ENCODE peak calls at places on chromosomes 3 and 15, in nine cellular contexts. One of them, this sample, is unnamed.

GRCh38 chr3:12175844-12176453 is 17.2 kb upstream of the TIMP4 start:
- DNase-seq in psoas muscle: peak; percentile 64
- DNase-seq in AG10803: peak; percentile 20
- DNase-seq in CD8-positive, alpha-beta T cell: no peak
- DNase-seq in transverse colon: peak; percentile 67
- DNase-seq in fibroblast of mammary gland: peak; percentile 72
- DNase-seq in dorsolateral prefrontal cortex: peak; percentile 63
- DNase-seq in body of pancreas: peak; percentile 73
- DNase-seq in brain microvascular endothelial cell: peak; percentile 38
- DNase-seq in this sample: no peak

GRCh38 chr15:33454346-33454745 is 143.6 kb downstream of the RYR3 start:
- DNase-seq in psoas muscle: no peak
- DNase-seq in AG10803: no peak
- DNase-seq in CD8-positive, alpha-beta T cell: no peak
- DNase-seq in transverse colon: no peak
- DNase-seq in fibroblast of mammary gland: no peak
- DNase-seq in dorsolateral prefrontal cortex: no peak
- DNase-seq in body of pancreas: no peak
- DNase-seq in brain microvascular endothelial cell: no peak
- DNase-seq in this sample: no peak

GRCh38 chr3:66138336-66139234 is 82.2 kb upstream of the SLC25A26 start:
- DNase-seq in psoas muscle: peak; percentile 26
- DNase-seq in AG10803: peak; percentile 73
- DNase-seq in CD8-positive, alpha-beta T cell: no peak
- DNase-seq in transverse colon: peak; percentile 55
- DNase-seq in fibroblast of mammary gland: peak; percentile 79
- DNase-seq in dorsolateral prefrontal cortex: peak; percentile 75
- DNase-seq in body of pancreas: peak; percentile 73
- DNase-seq in brain microvascular endothelial cell: peak; percentile 62
- DNase-seq in this sample: no peak

GRCh38 chr15:84402856-84403608 is 167.5 kb downstream of the GOLGA6L4 start:
- DNase-seq in psoas muscle: no peak
- DNase-seq in AG10803: no peak
- DNase-seq in CD8-positive, alpha-beta T cell: no peak
- DNase-seq in transverse colon: no peak
- DNase-seq in fibroblast of mammary gland: no peak
- DNase-seq in dorsolateral prefrontal cortex: no peak
- DNase-seq in body of pancreas: no peak
- DNase-seq in brain microvascular endothelial cell: no peak
- DNase-seq in this sample: peak; percentile 72

GRCh38 chr3:100169186-100169585 is 54.9 kb upstream of the FILIP1L start:
- DNase-seq in psoas muscle: peak; percentile 16
- DNase-seq in AG10803: no peak
- DNase-seq in CD8-positive, alpha-beta T cell: no peak
- DNase-seq in transverse colon: no peak
- DNase-seq in fibroblast of mammary gland: no peak
- DNase-seq in dorsolateral prefrontal cortex: peak; percentile 10
- DNase-seq in body of pancreas: peak; percentile 21
- DNase-seq in brain microvascular endothelial cell: no peak
- DNase-seq in this sample: no peak

GRCh38 chr3:187150599-187150998 is 11.3 kb upstream of the RPL39L start:
- DNase-seq in psoas muscle: no peak
- DNase-seq in AG10803: no peak
- DNase-seq in CD8-positive, alpha-beta T cell: peak; percentile 55
- DNase-seq in transverse colon: peak; percentile 38
- DNase-seq in fibroblast of mammary gland: no peak
- DNase-seq in dorsolateral prefrontal cortex: no peak
- DNase-seq in body of pancreas: peak; percentile 31
- DNase-seq in brain microvascular endothelial cell: no peak
- DNase-seq in this sample: no peak

GRCh38 chr15:78392430-78392829 is 45.6 kb upstream of the IREB2 start:
- DNase-seq in psoas muscle: no peak
- DNase-seq in AG10803: no peak
- DNase-seq in CD8-positive, alpha-beta T cell: no peak
- DNase-seq in transverse colon: peak; percentile 75
- DNase-seq in fibroblast of mammary gland: no peak
- DNase-seq in dorsolateral prefrontal cortex: no peak
- DNase-seq in body of pancreas: peak; percentile 30
- DNase-seq in brain microvascular endothelial cell: no peak
- DNase-seq in this sample: peak; percentile 55

GRCh38 chr3:126540342-126540849 is 16.4 kb downstream of the CHST13 start:
- DNase-seq in psoas muscle: peak; percentile 47
- DNase-seq in AG10803: peak; percentile 96
- DNase-seq in CD8-positive, alpha-beta T cell: no peak
- DNase-seq in transverse colon: peak; percentile 20
- DNase-seq in fibroblast of mammary gland: peak; percentile 96
- DNase-seq in dorsolateral prefrontal cortex: no peak
- DNase-seq in body of pancreas: peak; percentile 11
- DNase-seq in brain microvascular endothelial cell: peak; percentile 79
- DNase-seq in this sample: peak; percentile 73

GRCh38 chr3:129326138-129326537 is 47.5 kb downstream of the HMCES start:
- DNase-seq in psoas muscle: no peak
- DNase-seq in AG10803: no peak
- DNase-seq in CD8-positive, alpha-beta T cell: no peak
- DNase-seq in transverse colon: no peak
- DNase-seq in fibroblast of mammary gland: no peak
- DNase-seq in dorsolateral prefrontal cortex: no peak
- DNase-seq in body of pancreas: no peak
- DNase-seq in brain microvascular endothelial cell: no peak
- DNase-seq in this sample: no peak

GRCh38 chr3:42936157-42936981 is 30.4 kb downstream of the ZNF662 start:
- DNase-seq in psoas muscle: peak; percentile 57
- DNase-seq in AG10803: peak; percentile 56
- DNase-seq in CD8-positive, alpha-beta T cell: no peak
- DNase-seq in transverse colon: peak; percentile 14
- DNase-seq in fibroblast of mammary gland: peak; percentile 36
- DNase-seq in dorsolateral prefrontal cortex: peak; percentile 62
- DNase-seq in body of pancreas: peak; percentile 59
- DNase-seq in brain microvascular endothelial cell: peak; percentile 45
- DNase-seq in this sample: peak; percentile 79

GRCh38 chr15:80328496-80328895 is 75.7 kb upstream of the ARNT2 start:
- DNase-seq in psoas muscle: no peak
- DNase-seq in AG10803: no peak
- DNase-seq in CD8-positive, alpha-beta T cell: no peak
- DNase-seq in transverse colon: no peak
- DNase-seq in fibroblast of mammary gland: no peak
- DNase-seq in dorsolateral prefrontal cortex: no peak
- DNase-seq in body of pancreas: no peak
- DNase-seq in brain microvascular endothelial cell: no peak
- DNase-seq in this sample: no peak

GRCh38 chr15:74144153-74144775 is 13.9 kb downstream of the ISLR2 start:
- DNase-seq in psoas muscle: no peak
- DNase-seq in AG10803: no peak
- DNase-seq in CD8-positive, alpha-beta T cell: no peak
- DNase-seq in transverse colon: no peak
- DNase-seq in fibroblast of mammary gland: no peak
- DNase-seq in dorsolateral prefrontal cortex: no peak
- DNase-seq in body of pancreas: no peak
- DNase-seq in brain microvascular endothelial cell: no peak
- DNase-seq in this sample: no peak

GRCh38 chr3:156749244-156749643 is 74.9 kb downstream of the TIPARP start:
- DNase-seq in psoas muscle: no peak
- DNase-seq in AG10803: no peak
- DNase-seq in CD8-positive, alpha-beta T cell: no peak
- DNase-seq in transverse colon: no peak
- DNase-seq in fibroblast of mammary gland: no peak
- DNase-seq in dorsolateral prefrontal cortex: no peak
- DNase-seq in body of pancreas: no peak
- DNase-seq in brain microvascular endothelial cell: peak; percentile 54
- DNase-seq in this sample: no peak

GRCh38 chr3:156747046-156747445 is 72.7 kb downstream of the TIPARP start:
- DNase-seq in psoas muscle: no peak
- DNase-seq in AG10803: no peak
- DNase-seq in CD8-positive, alpha-beta T cell: no peak
- DNase-seq in transverse colon: no peak
- DNase-seq in fibroblast of mammary gland: no peak
- DNase-seq in dorsolateral prefrontal cortex: no peak
- DNase-seq in body of pancreas: no peak
- DNase-seq in brain microvascular endothelial cell: no peak
- DNase-seq in this sample: no peak

GRCh38 chr3:156750191-156750873 is 75.8 kb upstream of the LEKR1 start:
- DNase-seq in psoas muscle: no peak
- DNase-seq in AG10803: peak; percentile 68
- DNase-seq in CD8-positive, alpha-beta T cell: no peak
- DNase-seq in transverse colon: no peak
- DNase-seq in fibroblast of mammary gland: peak; percentile 49
- DNase-seq in dorsolateral prefrontal cortex: no peak
- DNase-seq in body of pancreas: no peak
- DNase-seq in brain microvascular endothelial cell: peak; percentile 25
- DNase-seq in this sample: no peak

GRCh38 chr3:156750874-156751245 is 75.3 kb upstream of the LEKR1 start:
- DNase-seq in psoas muscle: no peak
- DNase-seq in AG10803: peak; percentile 67
- DNase-seq in CD8-positive, alpha-beta T cell: no peak
- DNase-seq in transverse colon: no peak
- DNase-seq in fibroblast of mammary gland: peak; percentile 70
- DNase-seq in dorsolateral prefrontal cortex: no peak
- DNase-seq in body of pancreas: no peak
- DNase-seq in brain microvascular endothelial cell: peak; percentile 51
- DNase-seq in this sample: no peak

DNA sequence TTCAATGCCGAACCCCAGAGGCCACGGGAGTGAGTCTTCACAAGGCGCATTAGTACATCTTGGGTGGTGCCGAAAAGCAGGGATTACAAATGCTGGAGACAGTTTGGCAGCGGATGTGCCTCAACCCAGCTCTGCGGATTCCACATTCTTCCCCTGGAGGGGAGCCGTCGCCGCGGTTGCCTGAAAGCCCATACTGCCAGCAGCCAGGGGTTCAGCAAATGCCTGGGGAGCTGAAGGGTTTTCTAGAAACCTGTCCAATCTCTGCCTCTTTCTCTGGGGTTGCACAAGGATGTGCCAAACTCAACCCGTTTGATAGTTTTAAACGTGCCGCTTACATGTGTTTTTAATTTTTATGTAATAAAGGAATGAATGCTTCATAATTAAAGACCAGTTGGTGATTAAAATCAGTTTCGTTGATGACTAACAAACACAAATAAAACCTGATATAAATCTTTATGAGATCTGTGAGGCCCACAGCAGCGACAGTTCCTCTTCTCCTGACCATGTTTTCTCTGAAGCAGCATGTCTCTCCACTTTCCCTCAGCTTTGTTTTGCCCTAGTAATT is 74.6 kb upstream of the LEKR1 start:
- DNase-seq in psoas muscle: peak; percentile 60
- DNase-seq in AG10803: peak; percentile 99
- DNase-seq in CD8-positive, alpha-beta T cell: no peak
- DNase-seq in transverse colon: peak; percentile 8
- DNase-seq in fibroblast of mammary gland: peak; percentile 94
- DNase-seq in dorsolateral prefrontal cortex: no peak
- DNase-seq in body of pancreas: peak; percentile 12
- DNase-seq in brain microvascular endothelial cell: peak; percentile 88
- DNase-seq in this sample: no peak
- TF ChIP-seq CTCF in psoas muscle: no peak
- TF ChIP-seq CTCF in AG10803: peak; percentile 46
- TF ChIP-seq CTCF in CD8-positive, alpha-beta T cell: no peak
- TF ChIP-seq CTCF in transverse colon: no peak
- TF ChIP-seq CTCF in fibroblast of mammary gland: peak; percentile 23
- TF ChIP-seq CTCF in dorsolateral prefrontal cortex: no peak
- TF ChIP-seq CTCF in body of pancreas: no peak
- TF ChIP-seq CTCF in brain microvascular endothelial cell: peak; percentile 42
- TF ChIP-seq CTCF in this sample: no peak

GRCh38 chr3:73718326-73719110 is 93.8 kb upstream of the PDZRN3 start:
- DNase-seq in psoas muscle: no peak
- DNase-seq in AG10803: peak; percentile 47
- DNase-seq in CD8-positive, alpha-beta T cell: no peak
- DNase-seq in transverse colon: no peak
- DNase-seq in fibroblast of mammary gland: no peak
- DNase-seq in dorsolateral prefrontal cortex: no peak
- DNase-seq in body of pancreas: no peak
- DNase-seq in brain microvascular endothelial cell: no peak
- DNase-seq in this sample: no peak
- H3K4me3 ChIP-seq in psoas muscle: no peak overlapping the region
- H3K4me3 ChIP-seq in AG10803: no peak overlapping the region
- H3K4me3 ChIP-seq in CD8-positive, alpha-beta T cell: no peak overlapping the region
- H3K4me3 ChIP-seq in transverse colon: no peak overlapping the region
- H3K4me3 ChIP-seq in fibroblast of mammary gland: no peak overlapping the region
- H3K4me3 ChIP-seq in dorsolateral prefrontal cortex: no peak overlapping the region
- H3K4me3 ChIP-seq in body of pancreas: no peak overlapping the region
- H3K4me3 ChIP-seq in brain microvascular endothelial cell: no peak overlapping the region
- H3K4me3 ChIP-seq in this sample: no peak overlapping the region

DNA sequence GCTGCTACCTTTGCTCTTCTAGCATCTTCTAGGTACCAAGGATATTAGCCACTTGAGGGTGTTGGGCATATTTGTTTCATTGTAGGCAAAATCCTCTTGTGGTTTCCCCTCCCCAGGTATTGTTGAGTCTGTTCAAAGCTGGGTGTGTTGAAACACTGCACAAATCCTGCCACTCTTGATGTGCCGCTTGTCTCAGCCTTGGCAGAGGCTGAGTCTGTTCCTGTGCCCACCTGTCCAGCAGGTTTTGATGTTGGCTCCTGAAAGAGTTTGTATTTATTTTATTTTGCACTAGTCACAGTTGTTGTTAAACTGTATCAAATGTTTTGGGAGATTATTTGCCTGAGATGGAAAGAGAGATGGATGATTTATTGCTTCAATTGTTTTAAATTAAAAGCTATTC is 136.2 kb downstream of the USP13 start:
- DNase-seq in psoas muscle: no peak
- DNase-seq in AG10803: no peak
- DNase-seq in CD8-positive, alpha-beta T cell: no peak
- DNase-seq in transverse colon: no peak
- DNase-seq in fibroblast of mammary gland: no peak
- DNase-seq in dorsolateral prefrontal cortex: no peak
- DNase-seq in body of pancreas: peak; percentile 26
- DNase-seq in brain microvascular endothelial cell: no peak
- DNase-seq in this sample: no peak
- TF ChIP-seq CTCF in psoas muscle: no peak
- TF ChIP-seq CTCF in AG10803: no peak
- TF ChIP-seq CTCF in CD8-positive, alpha-beta T cell: no peak
- TF ChIP-seq CTCF in transverse colon: no peak
- TF ChIP-seq CTCF in fibroblast of mammary gland: no peak
- TF ChIP-seq CTCF in dorsolateral prefrontal cortex: no peak
- TF ChIP-seq CTCF in body of pancreas: no peak
- TF ChIP-seq CTCF in brain microvascular endothelial cell: no peak
- TF ChIP-seq CTCF in this sample: no peak

DNA sequence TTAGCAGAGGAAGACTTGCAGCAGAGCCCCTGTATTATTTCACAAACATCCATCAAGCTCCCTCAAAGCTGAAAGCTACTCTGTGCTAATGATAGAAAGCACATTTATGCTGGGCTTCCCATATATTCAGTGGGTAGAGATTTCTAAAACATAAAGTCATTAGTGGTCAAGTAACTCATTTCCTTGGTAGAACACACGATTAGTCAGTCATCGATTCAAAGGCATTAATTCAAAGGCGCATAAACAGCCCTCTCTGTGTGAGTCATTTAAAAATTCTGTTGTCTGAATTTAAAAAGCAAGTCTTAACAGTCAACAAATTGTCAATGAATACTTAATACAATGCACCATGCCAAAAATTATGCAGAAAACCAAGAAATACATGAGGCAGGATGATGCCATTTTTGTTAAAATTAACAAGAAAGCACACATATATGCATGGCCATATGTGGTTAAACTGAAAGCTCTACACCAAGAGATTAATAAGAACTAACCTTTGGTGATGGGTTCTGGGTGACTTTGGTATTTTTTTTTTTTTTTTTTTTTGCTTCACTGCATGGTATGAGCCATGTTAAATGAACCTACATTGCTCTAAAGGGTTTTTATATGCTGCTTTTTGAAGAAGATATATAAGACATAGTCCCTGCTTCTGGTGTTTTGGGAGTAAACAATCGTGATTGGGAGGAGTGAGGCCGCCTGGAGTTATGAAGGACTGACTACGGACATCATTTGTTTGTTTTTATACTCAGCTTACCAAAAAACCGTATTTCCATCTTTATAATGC is 61.7 kb downstream of the LDHAL6B start:
- DNase-seq in psoas muscle: no peak
- DNase-seq in AG10803: peak; percentile 61
- DNase-seq in CD8-positive, alpha-beta T cell: no peak
- DNase-seq in transverse colon: no peak
- DNase-seq in fibroblast of mammary gland: peak; percentile 85
- DNase-seq in dorsolateral prefrontal cortex: no peak
- DNase-seq in body of pancreas: no peak
- DNase-seq in brain microvascular endothelial cell: no peak
- DNase-seq in this sample: no peak
- H3K4me3 ChIP-seq in psoas muscle: no peak overlapping the region
- H3K4me3 ChIP-seq in AG10803: no peak overlapping the region
- H3K4me3 ChIP-seq in CD8-positive, alpha-beta T cell: no peak overlapping the region
- H3K4me3 ChIP-seq in transverse colon: no peak overlapping the region
- H3K4me3 ChIP-seq in fibroblast of mammary gland: no peak overlapping the region
- H3K4me3 ChIP-seq in dorsolateral prefrontal cortex: no peak overlapping the region
- H3K4me3 ChIP-seq in body of pancreas: no peak overlapping the region
- H3K4me3 ChIP-seq in brain microvascular endothelial cell: no peak overlapping the region
- H3K4me3 ChIP-seq in this sample: no peak overlapping the region